ENCODE peak calls at places on chromosomes 12 and 14, in four cellular contexts. R is fibroblast of lung, W is cardiac muscle cell, J is suprapubic skin. Y is an unnamed sample. For H3K9me3, the result is how much of the 10 kb centered on the place peaks cover.

GRCh38 chr14:60515696-60516284 is 6.8 kb downstream of the SIX6 start:
- DNase-seq in R (no peak), W (peak), J (no peak), Y (no peak)

GRCh38 chr12:64186789-64187188 is 35.3 kb downstream of the KICS2 start:
- DNase-seq in R (peak), W (no peak), J (no peak), Y (no peak)

GRCh38 chr12:123141615-123142517 is 9.0 kb downstream of the PITPNM2 start:
- DNase-seq in R (peak), W (no peak), J (peak), Y (peak)

GRCh38 chr12:106149096-106149784 is 10.5 kb upstream of the NUAK1 start:
- DNase-seq in R (no peak), W (peak), J (no peak), Y (no peak)

GRCh38 chr14:64170190-64170589 is 124.0 kb downstream of the ESR2 start:
- DNase-seq in R (no peak), W (no peak), J (no peak), Y (no peak)

GRCh38 chr12:94219622-94220302 is 71.4 kb downstream of the PLXNC1 start:
- DNase-seq in R (no peak), W (no peak), J (no peak), Y (no peak)

GRCh38 chr14:21521526-21521925 is 4.6 kb downstream of the SALL2 start:
- DNase-seq in R (peak), W (no peak), J (no peak), Y (no peak)

GRCh38 chr14:87975636-87976035 is 17.3 kb downstream of the GALC start:
- DNase-seq in R (peak), W (no peak), J (no peak), Y (no peak)

GRCh38 chr12:2409656-2410265 is 357.0 kb downstream of the CACNA1C start:
- DNase-seq in R (no peak), W (no peak), J (no peak), Y (no peak)

GRCh38 chr12:51389302-51389999 is 1.8 kb downstream of the GALNT6 start:
- DNase-seq in R (peak), W (no peak), J (no peak), Y (no peak)

GRCh38 chr14:23209651-23210423 is 26.4 kb upstream of the SLC7A8 start:
- DNase-seq in R (peak), W (no peak), J (no peak), Y (no peak)

GRCh38 chr14:55265197-55265596 is 6.0 kb upstream of the FBXO34 start:
- DNase-seq in R (no peak), W (no peak), J (no peak), Y (no peak)

GRCh38 chr12:124660846-124661245 is 93.4 kb upstream of the NCOR2 start:
- DNase-seq in R (no peak), W (no peak), J (no peak), Y (no peak)

GRCh38 chr14:73753887-73754880 is 40.0 kb upstream of the PNMA1 start:
- DNase-seq in R (no peak), W (peak), J (no peak), Y (no peak)

GRCh38 chr12:107490000-107490399 is 195.6 kb upstream of the PWP1 start:
- DNase-seq in R (no peak), W (no peak), J (no peak), Y (no peak)

GRCh38 chr14:78701246-78701645 is 531.1 kb downstream of the NRXN3 start:
- DNase-seq in R (peak), W (peak), J (no peak), Y (no peak)

GRCh38 chr12:124754949-124755800 is 108.5 kb downstream of the SCARB1 start:
- DNase-seq in R (peak), W (no peak), J (peak), Y (peak)

GRCh38 chr14:101320386-101320785 is 240.9 kb upstream of the DIO3 start:
- DNase-seq in R (no peak), W (no peak), J (no peak), Y (no peak)
- H3K9me3 ChIP-seq in R (under half), W (under half), J (under half), Y (under half)

GRCh38 chr12:98814254-98814653 is 169.2 kb downstream of the APAF1 start:
- DNase-seq in R (peak), W (no peak), J (no peak), Y (no peak)
- H3K4me3 ChIP-seq in R (no peak), W (no peak), J (no peak), Y (no peak)

GRCh38 chr12:104060791-104061190 is 3.5 kb upstream of the HCFC2 start:
- DNase-seq in R (no peak), W (no peak), J (no peak), Y (no peak)

GRCh38 chr12:104063712-104064030 is 660 bp upstream of the HCFC2 start:
- DNase-seq in R (no peak), W (no peak), J (no peak), Y (no peak)

GRCh38 chr12:104059963-104060362 is 4.4 kb upstream of the HCFC2 start:
- DNase-seq in R (no peak), W (no peak), J (no peak), Y (no peak)

GRCh38 chr12:104064842-104065441 is 611 bp downstream of the HCFC2 start:
- DNase-seq in R (no peak), W (peak), J (no peak), Y (no peak)

GRCh38 chr12:104064031-104064841 is at the start of gene HCFC2:
- DNase-seq in R (peak), W (peak), J (peak), Y (peak)
- TF ChIP-seq CTCF in R (no peak), W (no peak), J (no peak), Y (no peak)

GRCh38 chr12:34391771-34392581 is 369.7 kb downstream of the ALG10 start:
- DNase-seq in R (no peak), W (no peak), J (peak), Y (no peak)
- H3K9me3 ChIP-seq in R (under half), W (under half), J (under half), Y (under half)

GRCh38 chr12:113080692-113081091 is 24.2 kb downstream of the DTX1 start:
- DNase-seq in R (no peak), W (no peak), J (no peak), Y (no peak)

GRCh38 chr12:113075137-113075683 is 18.7 kb downstream of the DTX1 start:
- DNase-seq in R (no peak), W (no peak), J (no peak), Y (no peak)

GRCh38 chr12:113081785-113082296 is 25.3 kb downstream of the DTX1 start:
- DNase-seq in R (no peak), W (no peak), J (no peak), Y (no peak)

GRCh38 chr12:113077057-113077858 is 20.7 kb downstream of the DTX1 start:
- DNase-seq in R (no peak), W (no peak), J (no peak), Y (no peak)

GRCh38 chr12:113077859-113078256 is 21.3 kb downstream of the DTX1 start:
- DNase-seq in R (no peak), W (no peak), J (no peak), Y (no peak)
- H3K4me3 ChIP-seq in R (no peak), W (no peak), J (no peak), Y (no peak)

GRCh38 chr14:65954915-65955314 is 531.3 kb upstream of the CCDC196 start:
- DNase-seq in R (no peak), W (no peak), J (no peak), Y (no peak)
- TF ChIP-seq CTCF in R (no peak), W (no peak), J (no peak), Y (no peak)

DNA sequence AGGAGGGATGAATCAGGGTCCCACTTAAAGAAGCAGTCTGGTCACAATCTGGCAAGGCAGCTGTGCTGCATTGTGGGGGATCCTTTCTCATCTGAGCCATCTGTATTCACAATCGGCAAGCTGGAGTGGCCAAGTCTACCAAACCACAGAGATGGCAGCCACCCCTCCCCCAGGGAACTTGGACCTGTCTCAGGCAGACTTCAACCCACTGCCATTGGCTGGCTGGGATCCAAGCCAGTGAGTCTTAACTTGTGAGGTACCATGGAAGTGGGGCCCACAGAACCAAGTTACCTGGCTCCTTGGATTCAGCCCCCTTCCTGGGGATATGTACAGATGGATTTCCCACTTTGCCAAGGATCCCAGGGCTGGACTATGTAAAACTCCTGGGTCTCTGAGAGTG is 196.8 kb downstream of the SLC16A7 start:
- DNase-seq in R (no peak), W (no peak), J (no peak), Y (no peak)
- H3K9me3 ChIP-seq in R (under half), W (under half), J (under half), Y (under half)

GRCh38 chr14:77565289-77566081 is 51.0 kb downstream of the SPTLC2 start:
- DNase-seq in R (peak), W (no peak), J (no peak), Y (no peak)
- H3K4me3 ChIP-seq in R (no peak), W (no peak), J (no peak), Y (no peak)

GRCh38 chr12:29888777-29889176 is 105.0 kb upstream of the TMTC1 start:
- DNase-seq in R (no peak), W (no peak), J (no peak), Y (no peak)

GRCh38 chr12:29891792-29892191 is 108.0 kb upstream of the TMTC1 start:
- DNase-seq in R (no peak), W (no peak), J (no peak), Y (no peak)

GRCh38 chr12:29893002-29893401 is 109.3 kb upstream of the TMTC1 start:
- DNase-seq in R (no peak), W (no peak), J (no peak), Y (no peak)

GRCh38 chr12:29889737-29890136 is 106.0 kb upstream of the TMTC1 start:
- DNase-seq in R (peak), W (peak), J (no peak), Y (no peak)
- TF ChIP-seq CTCF in R (peak), W (peak), J (no peak), Y (peak)

GRCh38 chr14:106419432-106419831 is 893.0 kb downstream of the TMEM121 start:
- DNase-seq in R (no peak), W (no peak), J (no peak), Y (no peak)
- H3K9me3 ChIP-seq in R (under half), W (under half), J (under half), Y (under half)

Y was measured in thoracic aorta.